ENCODE peak calls at places on chromosomes 16 and 17, in ten cellular contexts. D is coronary artery; N is A549; H is GM12865; Z is CD8-positive, alpha-beta T cell; I is heart left ventricle; T is left lung; A is kidney epithelial cell; Y is cardiac muscle cell; B is lower leg skin. P is an unnamed sample.

GRCh38 chr16:76650579-76650978 is 373.4 kb downstream of the CNTNAP4 start:
- DNase-seq in D (no peak), N (peak; percentile 4), H (no peak), Z (no peak), I (no peak), T (no peak), A (no peak), Y (no peak), B (no peak), P (no peak)

GRCh38 chr17:50239913-50240312 is 34.4 kb upstream of the TMEM92 start:
- DNase-seq in D (no peak), N (no peak), H (no peak), Z (no peak), I (no peak), T (no peak), A (no peak), Y (no peak), B (no peak), P (no peak)

GRCh38 chr16:8863594-8864424 is 5.0 kb downstream of the CARHSP1 start:
- DNase-seq in D (no peak), N (no peak), H (no peak), Z (no peak), I (no peak), T (no peak), A (no peak), Y (peak; percentile 59), B (no peak), P (no peak)

GRCh38 chr17:32913593-32913992 is 14.4 kb upstream of the TMEM98 start:
- DNase-seq in D (no peak), N (no peak), H (no peak), Z (no peak), I (no peak), T (no peak), A (no peak), Y (no peak), B (no peak), P (no peak)

GRCh38 chr16:85002099-85002541 is 9.2 kb downstream of the ZDHHC7 start:
- DNase-seq in D (no peak), N (no peak), H (no peak), Z (no peak), I (no peak), T (no peak), A (no peak), Y (no peak), B (no peak), P (no peak)

GRCh38 chr16:35188288-35189155 is 1729.1 kb downstream of the TP53TG3F start:
- DNase-seq in D (peak; percentile 53), N (no peak), H (no peak), Z (no peak), I (peak; percentile 48), T (no peak), A (no peak), Y (no peak), B (peak; percentile 79), P (no peak)

GRCh38 chr17:40177275-40177874 is at the start of gene RAPGEFL1:
- DNase-seq in D (no peak), N (no peak), H (peak; percentile 82), Z (peak; percentile 77), I (peak; percentile 89), T (peak; percentile 85), A (no peak), Y (peak; percentile 89), B (peak; percentile 95), P (no peak)

GRCh38 chr17:39678340-39679116 is 9.3 kb downstream of the PGAP3 start:
- DNase-seq in D (no peak), N (no peak), H (no peak), Z (no peak), I (peak; percentile 45), T (no peak), A (no peak), Y (no peak), B (no peak), P (no peak)

GRCh38 chr17:164536-165235 is 16.8 kb downstream of the DOC2B start:
- DNase-seq in D (no peak), N (peak; percentile 61), H (peak; percentile 44), Z (peak; percentile 24), I (no peak), T (no peak), A (no peak), Y (peak; percentile 81), B (no peak), P (no peak)

GRCh38 chr16:85152414-85153030 is 40.2 kb upstream of the CIBAR2 start:
- DNase-seq in D (no peak), N (no peak), H (peak; percentile 50), Z (no peak), I (no peak), T (no peak), A (no peak), Y (no peak), B (peak; percentile 84), P (no peak)

GRCh38 chr16:23348579-23349469 is 46.7 kb downstream of the SCNN1B start:
- DNase-seq in D (no peak), N (no peak), H (no peak), Z (no peak), I (no peak), T (no peak), A (no peak), Y (peak; percentile 6), B (no peak), P (no peak)

GRCh38 chr17:16328997-16329396 is 24.3 kb downstream of the CENPV start:
- DNase-seq in D (no peak), N (peak; percentile 63), H (no peak), Z (no peak), I (no peak), T (no peak), A (no peak), Y (no peak), B (no peak), P (no peak)
- TF ChIP-seq CTCF in D (no peak), N (no peak), H (peak; percentile 3), Z (no peak), I (no peak), T (no peak), A (peak; percentile 12), Y (no peak), B (no peak), P (no peak)

GRCh38 chr16:54506691-54507090 is 220.1 kb upstream of the IRX3 start:
- DNase-seq in D (no peak), N (no peak), H (no peak), Z (no peak), I (no peak), T (no peak), A (no peak), Y (peak; percentile 70), B (no peak), P (no peak)
- H3K4me3 ChIP-seq in D (no peak overlapping the region), N (no peak overlapping the region), H (no peak overlapping the region), Z (no peak overlapping the region), I (no peak overlapping the region), T (no peak overlapping the region), A (no peak overlapping the region), Y (no peak overlapping the region), B (no peak overlapping the region), P (no peak overlapping the region)

GRCh38 chr17:38330941-38331411 is 12.8 kb downstream of the GPR179 start:
- DNase-seq in D (no peak), N (no peak), H (no peak), Z (no peak), I (no peak), T (peak; percentile 46), A (no peak), Y (no peak), B (no peak), P (no peak)

GRCh38 chr17:38336838-38337237 is 6.9 kb downstream of the GPR179 start:
- DNase-seq in D (no peak), N (no peak), H (no peak), Z (no peak), I (no peak), T (no peak), A (no peak), Y (no peak), B (no peak), P (no peak)

GRCh38 chr17:38334480-38335364 is 9.0 kb downstream of the GPR179 start:
- DNase-seq in D (no peak), N (no peak), H (no peak), Z (no peak), I (no peak), T (no peak), A (no peak), Y (no peak), B (no peak), P (no peak)

GRCh38 chr17:38332735-38333134 is 11.0 kb downstream of the GPR179 start:
- DNase-seq in D (no peak), N (no peak), H (no peak), Z (no peak), I (no peak), T (no peak), A (no peak), Y (no peak), B (no peak), P (no peak)

DNA sequence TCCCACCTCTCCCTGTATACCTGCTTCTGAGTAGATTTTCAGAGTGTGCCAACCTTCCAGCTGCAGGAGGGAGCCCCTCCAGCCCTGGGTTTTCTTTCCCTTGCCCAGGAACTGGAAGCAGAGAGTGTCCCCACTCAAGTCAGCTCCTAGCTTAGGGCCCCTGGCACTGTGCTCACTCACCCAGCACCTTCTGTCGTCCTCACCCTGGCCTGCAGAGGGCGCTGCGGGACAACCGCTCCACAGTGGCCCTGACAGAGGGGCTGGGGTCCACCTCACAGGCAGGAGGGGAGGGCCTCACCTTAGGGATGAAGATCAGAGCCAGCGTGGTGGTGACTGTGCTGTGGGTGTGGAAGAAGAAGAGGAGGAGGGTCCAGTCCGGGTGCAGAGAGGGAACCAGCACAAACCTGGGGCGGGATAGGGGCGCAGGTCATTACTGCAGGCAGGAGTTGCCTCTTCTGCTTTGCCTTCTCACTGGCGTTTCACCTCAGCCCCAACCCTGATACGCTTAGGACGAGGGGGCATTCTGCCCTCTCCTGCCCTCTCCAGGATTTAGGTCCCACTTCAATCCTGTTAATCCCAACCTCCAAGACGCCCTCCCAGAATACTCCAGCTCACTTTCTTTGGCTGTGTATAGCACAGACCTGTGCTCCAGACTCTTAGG is 10.0 kb downstream of the GPR179 start:
- DNase-seq in D (no peak), N (peak; percentile 59), H (peak; percentile 34), Z (peak; percentile 43), I (no peak), T (no peak), A (no peak), Y (peak; percentile 75), B (no peak), P (no peak)
- TF ChIP-seq CTCF in D (no peak), N (peak; percentile 63), H (peak; percentile 76), Z (peak; percentile 26), I (peak; percentile 40), T (peak; percentile 27), A (peak; percentile 82), Y (peak; percentile 74), B (no peak), P (peak; percentile 75)

DNA sequence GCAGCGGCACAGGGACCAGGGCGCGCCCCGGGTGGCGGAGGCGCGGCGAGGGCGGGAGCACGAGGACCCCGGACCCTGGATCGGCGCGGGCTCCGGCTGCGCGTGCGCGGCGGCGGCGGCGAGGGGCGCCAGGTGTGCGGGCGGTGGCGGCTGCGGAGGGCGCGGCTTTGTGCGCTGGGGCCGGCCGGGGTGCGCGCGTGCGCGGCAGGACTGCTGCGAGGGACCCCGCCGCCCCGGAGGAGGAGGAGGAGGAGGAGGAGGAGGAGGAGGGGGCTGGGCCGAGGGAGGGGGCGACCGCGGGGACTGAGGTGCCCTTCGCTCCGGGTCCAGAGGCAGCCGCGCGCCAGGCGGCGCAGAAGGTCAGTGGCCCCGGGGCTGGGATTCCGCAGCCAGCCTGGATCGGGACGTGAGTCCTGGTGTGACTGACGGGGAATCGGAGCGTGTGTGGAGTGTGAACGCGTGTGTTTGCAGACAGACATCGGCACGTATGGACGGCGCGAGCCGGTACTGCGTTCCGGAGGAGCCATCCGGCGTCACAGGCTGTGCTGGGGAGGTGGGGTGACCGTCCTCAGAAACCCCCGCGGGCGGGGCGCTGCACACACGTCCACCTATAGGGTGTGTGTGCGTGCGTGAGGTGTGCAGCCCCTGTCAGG is 19.5 kb upstream of the RAP1GAP2 start:
- DNase-seq in D (no peak), N (peak; percentile 46), H (no peak), Z (no peak), I (no peak), T (no peak), A (no peak), Y (peak; percentile 62), B (no peak), P (no peak)
- H3K4me3 ChIP-seq in D (peak overlapping the region; percentile 48), N (peak overlapping the region; percentile 62), H (no peak overlapping the region), Z (peak overlapping the region; percentile 23), I (peak overlapping the region; percentile 42), T (no peak overlapping the region), A (peak overlapping the region; percentile 24), Y (peak overlapping the region; percentile 51), B (no peak overlapping the region), P (no peak overlapping the region)